ENCODE peak calls at places on chromosomes 4 and X, in ten cellular contexts. Z is naive thymus-derived CD8-positive, alpha-beta T cell; S is thoracic aorta; U is left cardiac atrium; Q is heart left ventricle; X is activated naive CD8-positive, alpha-beta T cell treated with anti-CD3 and anti-CD28 coated beads, Interleukin-2, amount 50 U/mL, for 24 hours; F is stimulated activated naive CD8-positive, alpha-beta T cell treated with anti-CD3 and anti-CD28 coated beads, Interleukin-15, amount 100 ng/mL, for 72 hours; L is left lung; W is CD4-positive, alpha-beta T cell; T is right cardiac atrium. P is an unnamed sample.

GRCh38 chr4:156294577-156294976 is 340.9 kb upstream of the CTSO start:
- ATAC-seq in T (peak), X (no peak), U (no peak), W (no peak), Q (no peak), Z (no peak), F (no peak), L (peak), S (peak), P (no peak)

GRCh38 chr4:23061431-23061830 is 368.7 kb downstream of the GBA3 start:
- ATAC-seq in U (no peak), S (no peak), Z (no peak), T (no peak), Q (no peak), F (no peak), W (no peak), X (no peak), L (no peak), P (no peak)

GRCh38 chrX:39000802-39001201 is 199.5 kb downstream of the MID1IP1 start:
- ATAC-seq in F (no peak), W (no peak), U (no peak), S (no peak), T (no peak), L (no peak), X (no peak), Z (no peak), Q (no peak), P (no peak)

GRCh38 chr4:39365360-39365759 is 802 bp downstream of the RFC1 start:
- ATAC-seq in T (no peak), X (no peak), F (peak), U (no peak), W (no peak), Q (no peak), L (peak), Z (no peak), S (no peak), P (no peak)

GRCh38 chr4:153211986-153212720 is 7.9 kb downstream of the TRIM2 start:
- ATAC-seq in W (no peak), T (no peak), F (no peak), S (no peak), Z (no peak), U (no peak), X (peak), Q (no peak), L (peak), P (no peak)

GRCh38 chrX:153927936-153928760 is 2.1 kb upstream of the ARHGAP4 start:
- ATAC-seq in F (peak), Z (peak), T (peak), S (peak), L (peak), U (peak), W (peak), Q (peak), X (peak), P (peak)

GRCh38 chr4:160505724-160506123 is 1402.8 kb downstream of the RAPGEF2 start:
- ATAC-seq in F (no peak), Z (no peak), X (no peak), S (no peak), W (no peak), L (no peak), U (no peak), Q (no peak), T (no peak), P (no peak)

GRCh38 chrX:68895339-68896250 is 66.8 kb downstream of the EFNB1 start:
- ATAC-seq in F (peak), Q (no peak), X (peak), T (no peak), Z (no peak), L (no peak), U (peak), S (peak), W (no peak), P (no peak)

GRCh38 chrX:137565318-137565904 is 516 bp upstream of the ZIC3 start:
- ATAC-seq in S (no peak), W (no peak), T (peak), X (no peak), Z (no peak), U (peak), Q (no peak), L (peak), F (peak), P (no peak)

GRCh38 chrX:17474892-17475291 is 99.9 kb downstream of the NHS start:
- ATAC-seq in L (no peak), F (no peak), U (no peak), W (no peak), T (no peak), Q (no peak), X (no peak), Z (no peak), S (no peak), P (no peak)

GRCh38 chrX:130079824-130080406 is 30.4 kb downstream of the ELF4 start:
- ATAC-seq in Z (no peak), U (peak), L (peak), S (no peak), T (peak), W (no peak), X (no peak), F (no peak), Q (peak), P (no peak)

GRCh38 chr4:48112017-48112667 is 21.9 kb downstream of the TXK start:
- ATAC-seq in S (no peak), L (no peak), Q (no peak), U (no peak), F (peak), T (no peak), Z (no peak), X (peak), W (peak), P (no peak)

GRCh38 chr4:118898221-118898620 is 9.6 kb downstream of the SYNPO2 start:
- ATAC-seq in X (no peak), S (no peak), T (no peak), W (no peak), F (no peak), Z (no peak), Q (no peak), L (no peak), U (peak), P (no peak)

GRCh38 chr4:110970642-110971041 is 347.8 kb upstream of the PITX2 start:
- ATAC-seq in U (no peak), F (no peak), X (no peak), Q (no peak), T (no peak), Z (no peak), S (no peak), W (no peak), L (peak), P (no peak)

GRCh38 chrX:46665232-46666162 is 91.9 kb downstream of the CHST7 start:
- ATAC-seq in W (no peak), L (peak), Q (no peak), Z (no peak), T (no peak), U (no peak), F (peak), S (no peak), X (peak), P (no peak)

GRCh38 chr4:25810815-25811690 is 51.7 kb downstream of the SEL1L3 start:
- ATAC-seq in Z (no peak), W (no peak), X (no peak), Q (no peak), S (no peak), L (no peak), F (no peak), U (no peak), T (no peak), P (no peak)

GRCh38 chr4:165716472-165716871 is 156.6 kb upstream of the TLL1 start:
- ATAC-seq in S (no peak), L (no peak), T (peak), Z (no peak), W (no peak), Q (no peak), F (no peak), U (peak), X (no peak), P (no peak)

GRCh38 chrX:101385795-101386541 is at the start of gene BTK:
- ATAC-seq in S (no peak), T (peak), W (no peak), X (no peak), Z (no peak), U (no peak), L (peak), F (no peak), Q (no peak), P (peak)

GRCh38 chr4:105461221-105462041 is 12.4 kb downstream of the PPA2 start:
- ATAC-seq in S (no peak), L (peak), X (no peak), Z (no peak), U (no peak), F (no peak), T (no peak), W (no peak), Q (no peak), P (no peak)

GRCh38 chrX:331772-332495 is 13.3 kb upstream of the GTPBP6 start:
- ATAC-seq in W (no peak), Q (no peak), U (peak), S (no peak), T (peak), L (no peak), F (peak), Z (peak), X (peak), P (no peak)

GRCh38 chr4:119570401-119570800 is 58.2 kb downstream of the PDE5A start:
- ATAC-seq in W (no peak), S (no peak), Q (no peak), U (no peak), T (no peak), Z (no peak), X (no peak), L (peak), F (no peak), P (no peak)

GRCh38 chr4:5662555-5662954 is 45.8 kb downstream of the EVC2 start:
- ATAC-seq in W (no peak), L (no peak), X (no peak), Z (no peak), S (no peak), U (no peak), Q (no peak), F (no peak), T (no peak), P (no peak)

GRCh38 chr4:123809864-123810263 is 413.3 kb downstream of the SPRY1 start:
- ATAC-seq in F (no peak), Z (no peak), L (no peak), W (no peak), S (no peak), U (no peak), X (no peak), Q (no peak), T (no peak), P (no peak)

GRCh38 chr4:3472411-3473141 is 9.5 kb downstream of the DOK7 start:
- ATAC-seq in W (no peak), Z (no peak), F (no peak), X (no peak), T (no peak), S (no peak), U (no peak), Q (no peak), L (no peak), P (no peak)

GRCh38 chrX:48466696-48467095 is 3.4 kb downstream of the SLC38A5 start:
- ATAC-seq in T (no peak), U (no peak), Z (peak), F (peak), W (no peak), X (no peak), L (no peak), S (no peak), Q (no peak), P (no peak)

GRCh38 chrX:41559662-41560061 is 112.5 kb downstream of the NYX start:
- ATAC-seq in Q (no peak), F (peak), Z (peak), U (no peak), L (peak), X (peak), W (no peak), T (no peak), S (no peak), P (no peak)

GRCh38 chr4:101987623-101988243 is 197.2 kb downstream of the BANK1 start:
- ATAC-seq in Q (no peak), X (no peak), S (no peak), F (no peak), Z (no peak), W (no peak), L (no peak), U (no peak), T (no peak), P (peak)

GRCh38 chr4:37008199-37008598 is 236.3 kb upstream of the NWD2 start:
- ATAC-seq in Z (no peak), F (no peak), W (no peak), Q (no peak), X (no peak), T (no peak), S (no peak), U (no peak), L (no peak), P (no peak)

GRCh38 chr4:48694824-48695223 is 85.3 kb downstream of the FRYL start:
- ATAC-seq in W (no peak), F (no peak), Q (no peak), S (no peak), U (no peak), X (no peak), T (no peak), Z (no peak), L (no peak), P (no peak)

P was measured in stimulated activated memory B cell treated with anti-CD40 and anti-IgM and Interleukin-4, amounts not matched to agents 10 μg/mL and 1 μg/mL and 100 μg/mL, for 72 hours.